ENCODE peak calls at places on chromosomes 13 and 19, in eight cellular contexts. One of them, this sample, is unnamed.

GRCh38 chr19:14439014-14439413 is 5.9 kb downstream of the PKN1 start:
- DNase-seq in stomach: no peak
- DNase-seq in fibroblast of lung: no peak
- DNase-seq in fibroblast of mammary gland: no peak
- DNase-seq in foreskin fibroblast: no peak
- DNase-seq in ovary: no peak
- DNase-seq in brain microvascular endothelial cell: no peak
- DNase-seq in HFF-Myc: no peak
- DNase-seq in this sample: no peak

GRCh38 chr13:27396252-27396846 is 28.1 kb upstream of the GTF3A start:
- DNase-seq in stomach: no peak
- DNase-seq in fibroblast of lung: no peak
- DNase-seq in fibroblast of mammary gland: no peak
- DNase-seq in foreskin fibroblast: no peak
- DNase-seq in ovary: no peak
- DNase-seq in brain microvascular endothelial cell: no peak
- DNase-seq in HFF-Myc: no peak
- DNase-seq in this sample: no peak

GRCh38 chr19:17401628-17402027 is 3.8 kb downstream of the BST2 start:
- DNase-seq in stomach: no peak
- DNase-seq in fibroblast of lung: no peak
- DNase-seq in fibroblast of mammary gland: no peak
- DNase-seq in foreskin fibroblast: no peak
- DNase-seq in ovary: no peak
- DNase-seq in brain microvascular endothelial cell: no peak
- DNase-seq in HFF-Myc: no peak
- DNase-seq in this sample: no peak

GRCh38 chr19:28519950-28520861 is 692.7 kb downstream of the UQCRFS1 start:
- DNase-seq in stomach: no peak
- DNase-seq in fibroblast of lung: no peak
- DNase-seq in fibroblast of mammary gland: peak; percentile 29
- DNase-seq in foreskin fibroblast: no peak
- DNase-seq in ovary: no peak
- DNase-seq in brain microvascular endothelial cell: no peak
- DNase-seq in HFF-Myc: no peak
- DNase-seq in this sample: peak; percentile 31

GRCh38 chr19:19176950-19177349 is 6.9 kb upstream of the MEF2B start:
- DNase-seq in stomach: no peak
- DNase-seq in fibroblast of lung: no peak
- DNase-seq in fibroblast of mammary gland: peak; percentile 13
- DNase-seq in foreskin fibroblast: no peak
- DNase-seq in ovary: no peak
- DNase-seq in brain microvascular endothelial cell: no peak
- DNase-seq in HFF-Myc: no peak
- DNase-seq in this sample: no peak

GRCh38 chr13:91368676-91369425 is 21.4 kb downstream of the MIR17HG start:
- DNase-seq in stomach: no peak
- DNase-seq in fibroblast of lung: no peak
- DNase-seq in fibroblast of mammary gland: peak; percentile 50
- DNase-seq in foreskin fibroblast: no peak
- DNase-seq in ovary: no peak
- DNase-seq in brain microvascular endothelial cell: peak; percentile 31
- DNase-seq in HFF-Myc: no peak
- DNase-seq in this sample: no peak

GRCh38 chr13:41609828-41610227 is 152.5 kb downstream of the RGCC start:
- DNase-seq in stomach: no peak
- DNase-seq in fibroblast of lung: no peak
- DNase-seq in fibroblast of mammary gland: no peak
- DNase-seq in foreskin fibroblast: no peak
- DNase-seq in ovary: no peak
- DNase-seq in brain microvascular endothelial cell: no peak
- DNase-seq in HFF-Myc: no peak
- DNase-seq in this sample: no peak

GRCh38 chr19:13956365-13956744 is 4.0 kb downstream of the DCAF15 start:
- DNase-seq in stomach: no peak
- DNase-seq in fibroblast of lung: no peak
- DNase-seq in fibroblast of mammary gland: no peak
- DNase-seq in foreskin fibroblast: no peak
- DNase-seq in ovary: no peak
- DNase-seq in brain microvascular endothelial cell: no peak
- DNase-seq in HFF-Myc: no peak
- DNase-seq in this sample: no peak

GRCh38 chr19:33199441-33200265 is 5.5 kb downstream of the LRP3 start:
- DNase-seq in stomach: no peak
- DNase-seq in fibroblast of lung: no peak
- DNase-seq in fibroblast of mammary gland: no peak
- DNase-seq in foreskin fibroblast: no peak
- DNase-seq in ovary: no peak
- DNase-seq in brain microvascular endothelial cell: no peak
- DNase-seq in HFF-Myc: no peak
- DNase-seq in this sample: no peak

GRCh38 chr19:42028304-42029216 is 34.5 kb upstream of the ATP1A3 start:
- DNase-seq in stomach: no peak
- DNase-seq in fibroblast of lung: no peak
- DNase-seq in fibroblast of mammary gland: no peak
- DNase-seq in foreskin fibroblast: no peak
- DNase-seq in ovary: no peak
- DNase-seq in brain microvascular endothelial cell: no peak
- DNase-seq in HFF-Myc: no peak
- DNase-seq in this sample: no peak

GRCh38 chr19:8640402-8641004 is 10.1 kb downstream of the NFILZ start:
- DNase-seq in stomach: peak; percentile 34
- DNase-seq in fibroblast of lung: no peak
- DNase-seq in fibroblast of mammary gland: no peak
- DNase-seq in foreskin fibroblast: no peak
- DNase-seq in ovary: no peak
- DNase-seq in brain microvascular endothelial cell: no peak
- DNase-seq in HFF-Myc: no peak
- DNase-seq in this sample: no peak

GRCh38 chr19:35596366-35596999 is 10.5 kb downstream of the PMIS2 start:
- DNase-seq in stomach: no peak
- DNase-seq in fibroblast of lung: no peak
- DNase-seq in fibroblast of mammary gland: peak; percentile 27
- DNase-seq in foreskin fibroblast: no peak
- DNase-seq in ovary: no peak
- DNase-seq in brain microvascular endothelial cell: no peak
- DNase-seq in HFF-Myc: no peak
- DNase-seq in this sample: peak; percentile 5

GRCh38 chr19:32287086-32287485 is 58.3 kb upstream of the ZNF507 start:
- DNase-seq in stomach: no peak
- DNase-seq in fibroblast of lung: no peak
- DNase-seq in fibroblast of mammary gland: peak; percentile 14
- DNase-seq in foreskin fibroblast: no peak
- DNase-seq in ovary: no peak
- DNase-seq in brain microvascular endothelial cell: no peak
- DNase-seq in HFF-Myc: no peak
- DNase-seq in this sample: no peak

GRCh38 chr13:101779147-101779546 is 326.7 kb downstream of the ITGBL1 start:
- DNase-seq in stomach: no peak
- DNase-seq in fibroblast of lung: no peak
- DNase-seq in fibroblast of mammary gland: no peak
- DNase-seq in foreskin fibroblast: no peak
- DNase-seq in ovary: no peak
- DNase-seq in brain microvascular endothelial cell: no peak
- DNase-seq in HFF-Myc: no peak
- DNase-seq in this sample: no peak

GRCh38 chr13:46951516-46951915 is 54.7 kb upstream of the HTR2A start:
- DNase-seq in stomach: no peak
- DNase-seq in fibroblast of lung: no peak
- DNase-seq in fibroblast of mammary gland: peak; percentile 56
- DNase-seq in foreskin fibroblast: no peak
- DNase-seq in ovary: no peak
- DNase-seq in brain microvascular endothelial cell: peak; percentile 25
- DNase-seq in HFF-Myc: no peak
- DNase-seq in this sample: no peak

GRCh38 chr13:24272452-24273161 is 36.8 kb upstream of the C1QTNF9 start:
- DNase-seq in stomach: no peak
- DNase-seq in fibroblast of lung: no peak
- DNase-seq in fibroblast of mammary gland: no peak
- DNase-seq in foreskin fibroblast: no peak
- DNase-seq in ovary: peak; percentile 62
- DNase-seq in brain microvascular endothelial cell: no peak
- DNase-seq in HFF-Myc: no peak
- DNase-seq in this sample: no peak

GRCh38 chr19:13441810-13442512 is 64.3 kb downstream of the CACNA1A start:
- DNase-seq in stomach: no peak
- DNase-seq in fibroblast of lung: peak; percentile 38
- DNase-seq in fibroblast of mammary gland: peak; percentile 38
- DNase-seq in foreskin fibroblast: peak; percentile 12
- DNase-seq in ovary: peak; percentile 11
- DNase-seq in brain microvascular endothelial cell: peak; percentile 13
- DNase-seq in HFF-Myc: peak; percentile 35
- DNase-seq in this sample: peak; percentile 66

GRCh38 chr13:97165527-97166425 is 56.4 kb upstream of the MBNL2 start:
- DNase-seq in stomach: no peak
- DNase-seq in fibroblast of lung: no peak
- DNase-seq in fibroblast of mammary gland: no peak
- DNase-seq in foreskin fibroblast: no peak
- DNase-seq in ovary: no peak
- DNase-seq in brain microvascular endothelial cell: no peak
- DNase-seq in HFF-Myc: no peak
- DNase-seq in this sample: no peak

GRCh38 chr19:990746-991145 is 6.6 kb downstream of the WDR18 start:
- DNase-seq in stomach: no peak
- DNase-seq in fibroblast of lung: no peak
- DNase-seq in fibroblast of mammary gland: no peak
- DNase-seq in foreskin fibroblast: no peak
- DNase-seq in ovary: peak; percentile 36
- DNase-seq in brain microvascular endothelial cell: no peak
- DNase-seq in HFF-Myc: no peak
- DNase-seq in this sample: no peak

GRCh38 chr19:988081-988480 is 3.9 kb downstream of the WDR18 start:
- DNase-seq in stomach: no peak
- DNase-seq in fibroblast of lung: no peak
- DNase-seq in fibroblast of mammary gland: peak; percentile 10
- DNase-seq in foreskin fibroblast: no peak
- DNase-seq in ovary: no peak
- DNase-seq in brain microvascular endothelial cell: no peak
- DNase-seq in HFF-Myc: no peak
- DNase-seq in this sample: no peak

GRCh38 chr19:988510-988909 is 4.4 kb downstream of the WDR18 start:
- DNase-seq in stomach: no peak
- DNase-seq in fibroblast of lung: no peak
- DNase-seq in fibroblast of mammary gland: no peak
- DNase-seq in foreskin fibroblast: no peak
- DNase-seq in ovary: no peak
- DNase-seq in brain microvascular endothelial cell: no peak
- DNase-seq in HFF-Myc: no peak
- DNase-seq in this sample: no peak

GRCh38 chr19:990119-990571 is 6.0 kb downstream of the WDR18 start:
- DNase-seq in stomach: no peak
- DNase-seq in fibroblast of lung: no peak
- DNase-seq in fibroblast of mammary gland: no peak
- DNase-seq in foreskin fibroblast: no peak
- DNase-seq in ovary: peak; percentile 42
- DNase-seq in brain microvascular endothelial cell: no peak
- DNase-seq in HFF-Myc: no peak
- DNase-seq in this sample: no peak

GRCh38 chr19:989381-990081 is 5.4 kb downstream of the WDR18 start:
- DNase-seq in stomach: no peak
- DNase-seq in fibroblast of lung: no peak
- DNase-seq in fibroblast of mammary gland: no peak
- DNase-seq in foreskin fibroblast: no peak
- DNase-seq in ovary: no peak
- DNase-seq in brain microvascular endothelial cell: no peak
- DNase-seq in HFF-Myc: no peak
- DNase-seq in this sample: no peak
- TF ChIP-seq CTCF in stomach: no peak
- TF ChIP-seq CTCF in fibroblast of lung: no peak
- TF ChIP-seq CTCF in fibroblast of mammary gland: no peak
- TF ChIP-seq CTCF in foreskin fibroblast: peak; percentile 16
- TF ChIP-seq CTCF in ovary: no peak
- TF ChIP-seq CTCF in brain microvascular endothelial cell: peak; percentile 54
- TF ChIP-seq CTCF in HFF-Myc: peak; percentile 30
- TF ChIP-seq CTCF in this sample: peak; percentile 20

GRCh38 chr19:54204767-54205468 is 4.3 kb downstream of the RPS9 start:
- DNase-seq in stomach: no peak
- DNase-seq in fibroblast of lung: no peak
- DNase-seq in fibroblast of mammary gland: no peak
- DNase-seq in foreskin fibroblast: no peak
- DNase-seq in ovary: no peak
- DNase-seq in brain microvascular endothelial cell: no peak
- DNase-seq in HFF-Myc: no peak
- DNase-seq in this sample: no peak
- H3K4me3 ChIP-seq in stomach: no peak overlapping the region
- H3K4me3 ChIP-seq in fibroblast of lung: no peak overlapping the region
- H3K4me3 ChIP-seq in fibroblast of mammary gland: no peak overlapping the region
- H3K4me3 ChIP-seq in foreskin fibroblast: no peak overlapping the region
- H3K4me3 ChIP-seq in ovary: no peak overlapping the region
- H3K4me3 ChIP-seq in brain microvascular endothelial cell: no peak overlapping the region
- H3K4me3 ChIP-seq in HFF-Myc: peak overlapping the region; percentile 97
- H3K4me3 ChIP-seq in this sample: no peak overlapping the region

GRCh38 chr13:32448224-32448623 is 20.3 kb upstream of the N4BP2L1 start:
- DNase-seq in stomach: no peak
- DNase-seq in fibroblast of lung: no peak
- DNase-seq in fibroblast of mammary gland: no peak
- DNase-seq in foreskin fibroblast: no peak
- DNase-seq in ovary: no peak
- DNase-seq in brain microvascular endothelial cell: no peak
- DNase-seq in HFF-Myc: no peak
- DNase-seq in this sample: no peak

GRCh38 chr13:32445461-32445860 is 17.5 kb upstream of the N4BP2L1 start:
- DNase-seq in stomach: no peak
- DNase-seq in fibroblast of lung: no peak
- DNase-seq in fibroblast of mammary gland: no peak
- DNase-seq in foreskin fibroblast: no peak
- DNase-seq in ovary: no peak
- DNase-seq in brain microvascular endothelial cell: no peak
- DNase-seq in HFF-Myc: no peak
- DNase-seq in this sample: no peak

GRCh38 chr13:32446220-32446619 is 18.3 kb upstream of the N4BP2L1 start:
- DNase-seq in stomach: no peak
- DNase-seq in fibroblast of lung: no peak
- DNase-seq in fibroblast of mammary gland: no peak
- DNase-seq in foreskin fibroblast: no peak
- DNase-seq in ovary: no peak
- DNase-seq in brain microvascular endothelial cell: no peak
- DNase-seq in HFF-Myc: no peak
- DNase-seq in this sample: no peak

GRCh38 chr13:32446778-32447465 is 19.0 kb upstream of the N4BP2L1 start:
- DNase-seq in stomach: no peak
- DNase-seq in fibroblast of lung: no peak
- DNase-seq in fibroblast of mammary gland: no peak
- DNase-seq in foreskin fibroblast: no peak
- DNase-seq in ovary: no peak
- DNase-seq in brain microvascular endothelial cell: no peak
- DNase-seq in HFF-Myc: no peak
- DNase-seq in this sample: peak; percentile 15

GRCh38 chr13:32443111-32443510 is 15.2 kb upstream of the N4BP2L1 start:
- DNase-seq in stomach: no peak
- DNase-seq in fibroblast of lung: peak; percentile 39
- DNase-seq in fibroblast of mammary gland: peak; percentile 41
- DNase-seq in foreskin fibroblast: no peak
- DNase-seq in ovary: no peak
- DNase-seq in brain microvascular endothelial cell: no peak
- DNase-seq in HFF-Myc: no peak
- DNase-seq in this sample: no peak
- TF ChIP-seq CTCF in stomach: no peak
- TF ChIP-seq CTCF in fibroblast of lung: peak; percentile 30
- TF ChIP-seq CTCF in fibroblast of mammary gland: peak; percentile 35
- TF ChIP-seq CTCF in foreskin fibroblast: no peak
- TF ChIP-seq CTCF in ovary: no peak
- TF ChIP-seq CTCF in brain microvascular endothelial cell: peak; percentile 59
- TF ChIP-seq CTCF in HFF-Myc: peak; percentile 23
- TF ChIP-seq CTCF in this sample: no peak

GRCh38 chr19:1857648-1858326 is 5.6 kb downstream of the KLF16 start:
- DNase-seq in stomach: no peak
- DNase-seq in fibroblast of lung: no peak
- DNase-seq in fibroblast of mammary gland: no peak
- DNase-seq in foreskin fibroblast: no peak
- DNase-seq in ovary: no peak
- DNase-seq in brain microvascular endothelial cell: no peak
- DNase-seq in HFF-Myc: no peak
- DNase-seq in this sample: no peak
- H3K4me3 ChIP-seq in stomach: peak overlapping the region; percentile 44
- H3K4me3 ChIP-seq in fibroblast of lung: no peak overlapping the region
- H3K4me3 ChIP-seq in fibroblast of mammary gland: no peak overlapping the region
- H3K4me3 ChIP-seq in foreskin fibroblast: no peak overlapping the region
- H3K4me3 ChIP-seq in ovary: no peak overlapping the region
- H3K4me3 ChIP-seq in brain microvascular endothelial cell: peak overlapping the region; percentile 52
- H3K4me3 ChIP-seq in HFF-Myc: peak overlapping the region; percentile 45
- H3K4me3 ChIP-seq in this sample: peak overlapping the region; percentile 58